ENCODE peak calls at places on chromosomes 7 and 10, in four cellular contexts. E is OCI-LY7, V is fibroblast of pulmonary artery, U is AG09309. G is an unnamed sample.

GRCh38 chr10:61835069-61835908 is 66.2 kb upstream of the ARID5B start:
- DNase-seq in V (peak; percentile 87), U (no peak), E (peak; percentile 44), G (peak; percentile 68)

GRCh38 chr7:101915000-101915399 is 97.6 kb downstream of the CUX1 start:
- DNase-seq in V (no peak), U (no peak), E (no peak), G (no peak)

GRCh38 chr7:96346291-96346953 is 24.5 kb upstream of the SLC25A13 start:
- DNase-seq in U (no peak), E (no peak), V (no peak), G (no peak)

GRCh38 chr7:144812379-144813283 is 23.2 kb downstream of the TPK1 start:
- DNase-seq in E (peak; percentile 68), U (no peak), V (no peak), G (no peak)

GRCh38 chr7:17062433-17063383 is 180.9 kb upstream of the AGR3 start:
- DNase-seq in E (no peak), U (no peak), V (peak; percentile 42), G (no peak)

GRCh38 chr7:95491634-95492314 is 6.0 kb downstream of the ASB4 start:
- DNase-seq in V (no peak), E (no peak), U (no peak), G (no peak)

GRCh38 chr10:3654496-3654895 is 130.5 kb downstream of the KLF6 start:
- DNase-seq in U (no peak), V (peak; percentile 23), E (no peak), G (peak; percentile 8)

GRCh38 chr7:36278767-36279171 is 110.9 kb upstream of the ANLN start:
- DNase-seq in U (peak; percentile 69), E (no peak), V (peak; percentile 39), G (peak; percentile 31)

GRCh38 chr7:22117222-22117621 is 171.5 kb upstream of the CDCA7L start:
- DNase-seq in V (no peak), U (no peak), E (no peak), G (no peak)

GRCh38 chr10:73991846-73992245 is 6.1 kb upstream of the VCL start:
- DNase-seq in V (no peak), U (no peak), E (peak; percentile 54), G (no peak)

GRCh38 chr10:28711776-28712175 is 34.5 kb downstream of the BAMBI start:
- DNase-seq in E (no peak), V (no peak), U (no peak), G (no peak)

GRCh38 chr7:73706122-73707044 is 13.1 kb downstream of the STX1A start:
- DNase-seq in E (no peak), U (no peak), V (no peak), G (no peak)

GRCh38 chr7:134324107-134324506 is 7.4 kb upstream of the SLC35B4 start:
- DNase-seq in U (no peak), V (no peak), E (no peak), G (no peak)

GRCh38 chr7:17069146-17069545 is 187.4 kb upstream of the AGR3 start:
- DNase-seq in E (no peak), V (no peak), U (no peak), G (no peak)

GRCh38 chr7:39633563-39634550 is 10.5 kb downstream of the RALA start:
- DNase-seq in V (no peak), U (no peak), E (no peak), G (no peak)

GRCh38 chr7:142482899-142483658 is 225.2 kb upstream of the PRSS58 start:
- DNase-seq in E (peak; percentile 65), V (peak; percentile 60), U (no peak), G (no peak)

GRCh38 chr7:77745746-77746145 is 49.5 kb downstream of the RSBN1L start:
- DNase-seq in E (no peak), V (no peak), U (no peak), G (no peak)

GRCh38 chr7:109844362-109844761 is 1246.6 kb upstream of the LRRN3 start:
- DNase-seq in V (peak; percentile 6), U (no peak), E (no peak), G (peak; percentile 8)

GRCh38 chr7:134195252-134195651 is 68.1 kb downstream of the LRGUK start:
- DNase-seq in V (no peak), E (no peak), U (no peak), G (no peak)

GRCh38 chr7:128104109-128104742 is 73.0 kb upstream of the LRRC4 start:
- DNase-seq in U (no peak), V (peak; percentile 45), E (peak; percentile 67), G (no peak)

GRCh38 chr7:128100949-128101713 is 69.9 kb upstream of the LRRC4 start:
- DNase-seq in V (no peak), E (no peak), U (no peak), G (no peak)

GRCh38 chr7:128105228-128106022 is 74.2 kb upstream of the LRRC4 start:
- DNase-seq in E (no peak), V (no peak), U (no peak), G (no peak)

GRCh38 chr7:128102490-128103291 is 71.5 kb upstream of the LRRC4 start:
- DNase-seq in E (no peak), V (no peak), U (no peak), G (no peak)

DNA sequence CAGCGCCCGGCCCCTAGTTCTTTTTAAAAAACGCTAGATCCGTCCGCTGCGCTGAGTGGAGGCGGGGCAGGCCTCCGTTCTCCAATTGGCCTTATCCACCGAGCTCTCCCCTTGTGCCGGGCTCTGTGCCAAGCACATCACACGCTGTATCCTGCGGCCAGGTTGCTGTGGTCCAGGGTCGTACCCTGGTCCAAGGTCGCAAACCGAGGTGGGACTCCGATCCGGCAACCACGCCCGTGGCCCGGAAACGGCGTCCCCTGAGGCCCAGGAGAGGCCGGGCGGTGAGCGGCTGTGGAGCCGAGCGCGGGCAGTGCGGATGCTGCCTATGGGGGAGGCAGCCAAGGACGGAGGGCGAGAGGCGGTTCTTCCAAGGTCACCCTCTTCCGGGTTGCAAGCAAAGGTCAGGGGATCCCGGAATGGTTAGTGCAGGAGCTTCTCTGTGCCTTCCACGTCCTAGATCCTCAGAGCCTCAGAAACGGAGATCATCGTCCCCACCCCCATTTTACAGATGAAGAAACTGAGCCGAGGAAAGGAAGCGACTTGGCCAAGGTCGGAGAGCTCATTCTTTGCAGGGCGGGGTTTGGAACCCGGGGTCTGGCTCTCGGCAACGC is 72.4 kb upstream of the LRRC4 start:
- DNase-seq in U (no peak), V (peak; percentile 29), E (peak; percentile 48), G (no peak)
- H3K4me3 ChIP-seq in U (peak overlapping the region; percentile 28), V (peak overlapping the region; percentile 47), E (peak overlapping the region; percentile 67), G (peak overlapping the region; percentile 30)

GRCh38 chr7:604884-605531 is 85.4 kb upstream of the PDGFA start:
- DNase-seq in E (no peak), U (no peak), V (peak; percentile 41), G (no peak)
- TF ChIP-seq CTCF in E (no peak), U (no peak), V (no peak), G (no peak)

GRCh38 chr10:88253120-88253519 is 330.0 kb downstream of the RNLS start:
- DNase-seq in E (no peak), U (no peak), V (no peak), G (no peak)
- H3K4me3 ChIP-seq in E (no peak overlapping the region), U (no peak overlapping the region), V (no peak overlapping the region), G (no peak overlapping the region)

DNA sequence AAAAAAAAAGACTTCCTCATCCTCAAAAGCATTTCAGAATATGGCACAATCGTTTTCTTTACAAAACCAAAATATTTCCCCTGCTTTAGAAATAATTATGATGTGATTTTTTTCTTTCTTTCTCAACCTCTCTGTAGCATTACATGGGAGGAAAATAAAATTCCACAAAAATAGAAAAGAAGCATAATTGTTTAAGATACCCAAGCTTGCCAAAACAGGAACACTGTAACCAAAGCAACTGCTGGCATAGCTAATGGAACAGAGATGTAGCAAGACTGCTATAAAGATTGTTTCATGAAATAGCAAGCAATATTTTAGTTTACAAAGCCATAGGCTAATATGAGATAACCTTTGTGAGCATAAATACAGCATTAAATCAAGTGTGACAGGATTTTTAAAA is 75.6 kb upstream of the GPR22 start:
- DNase-seq in V (peak; percentile 60), E (no peak), U (peak; percentile 58), G (no peak)
- TF ChIP-seq CTCF in V (no peak), E (no peak), U (no peak), G (no peak)

GRCh38 chr7:1232103-1232466 is 587 bp upstream of the UNCX start:
- DNase-seq in V (no peak), U (no peak), E (no peak), G (no peak)

GRCh38 chr7:1231214-1232102 is 1.2 kb upstream of the UNCX start:
- DNase-seq in U (no peak), E (no peak), V (no peak), G (no peak)

GRCh38 chr7:1229956-1230355 is 2.7 kb upstream of the UNCX start:
- DNase-seq in V (no peak), U (no peak), E (no peak), G (no peak)

GRCh38 chr7:1229334-1229935 is 3.2 kb upstream of the UNCX start:
- DNase-seq in U (no peak), E (no peak), V (no peak), G (no peak)

DNA sequence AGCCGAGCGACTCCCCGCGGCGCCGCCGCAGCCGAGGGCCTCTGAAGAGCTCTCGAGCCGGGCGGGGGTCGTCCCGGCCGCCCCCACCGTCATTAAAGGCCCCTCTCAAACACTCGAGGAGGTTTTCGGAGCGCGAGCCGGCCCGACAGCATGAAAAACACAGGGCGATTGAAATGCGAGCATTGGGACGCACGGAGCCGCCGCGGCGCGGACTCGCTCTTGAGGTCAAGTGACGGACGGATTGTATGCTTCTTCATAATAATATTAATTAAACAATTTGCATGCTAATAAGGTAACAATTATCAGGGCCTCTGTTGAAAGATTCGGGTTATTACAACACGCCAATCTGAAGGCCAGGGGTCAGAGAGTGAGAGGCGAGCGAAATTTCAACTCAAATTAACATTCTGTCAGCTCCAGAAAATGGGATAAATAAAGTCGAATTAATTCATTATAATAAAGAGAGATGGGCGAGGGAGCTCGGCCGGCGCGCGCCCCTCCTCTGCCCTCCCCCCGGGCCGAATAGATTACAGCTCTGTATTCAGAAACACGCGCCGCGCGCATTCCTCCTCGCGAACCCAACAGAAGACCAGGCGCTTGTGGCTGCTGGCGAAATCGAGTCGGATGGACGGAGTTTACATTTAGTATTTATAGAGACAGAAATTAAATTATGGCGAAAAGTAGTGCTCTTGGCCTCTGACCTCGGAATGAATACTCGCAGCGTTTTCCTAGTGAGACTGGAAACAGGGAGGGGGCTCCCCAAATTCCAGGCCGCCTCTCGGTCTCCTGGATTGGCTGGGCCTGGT is 2.1 kb upstream of the UNCX start:
- DNase-seq in U (no peak), V (no peak), E (no peak), G (no peak)
- H3K4me3 ChIP-seq in U (no peak overlapping the region), V (no peak overlapping the region), E (no peak overlapping the region), G (no peak overlapping the region)

GRCh38 chr10:86870679-86871078 is 86.7 kb downstream of the MMRN2 start:
- DNase-seq in V (no peak), U (no peak), E (no peak), G (no peak)

GRCh38 chr10:86868353-86868752 is 89.1 kb downstream of the MMRN2 start:
- DNase-seq in E (no peak), V (peak; percentile 85), U (no peak), G (peak; percentile 44)

GRCh38 chr10:86871563-86872183 is 85.7 kb downstream of the MMRN2 start:
- DNase-seq in U (no peak), V (peak; percentile 65), E (no peak), G (no peak)

GRCh38 chr10:86876748-86877147 is 80.7 kb downstream of the MMRN2 start:
- DNase-seq in E (no peak), V (peak; percentile 77), U (no peak), G (no peak)

GRCh38 chr10:86872757-86873156 is 84.7 kb downstream of the MMRN2 start:
- DNase-seq in U (no peak), V (peak; percentile 51), E (no peak), G (no peak)
- TF ChIP-seq CTCF in U (no peak), V (no peak), E (no peak), G (no peak)

G was measured in astrocyte of the cerebellum.